ENCODE peak calls at places on chromosomes 11 and 22, in eight cellular contexts. Y is CD8-positive, alpha-beta memory T cell; W is tibial nerve; S is heart left ventricle; V is left ventricle myocardium inferior; F is BE2C; M is RWPE2; L is CD4-positive, CD25-positive, alpha-beta regulatory T cell. C is an unnamed sample. For H3K4me1 and H3K27me3, the result is how much of the 10 kb centered on the place peaks cover.

GRCh38 chr11:74966651-74967050 is 17.6 kb downstream of the SPCS2 start:
- DNase-seq in Y (no peak), W (no peak), S (no peak), V (no peak), F (no peak), M (no peak), L (no peak), C (no peak)

GRCh38 chr11:35675901-35676610 is 13.5 kb downstream of the TRIM44 start:
- DNase-seq in Y (no peak), W (no peak), S (no peak), V (no peak), F (no peak), M (no peak), L (no peak), C (no peak)

GRCh38 chr11:76462317-76462716 is 17.5 kb downstream of the EMSY start:
- DNase-seq in Y (no peak), W (no peak), S (no peak), V (no peak), F (no peak), M (no peak), L (no peak), C (no peak)

GRCh38 chr11:118318112-118319030 is 13.8 kb downstream of the CD3E start:
- DNase-seq in Y (no peak), W (no peak), S (no peak), V (no peak), F (no peak), M (no peak), L (no peak), C (no peak)

GRCh38 chr11:13168281-13168680 is 109.3 kb upstream of the BMAL1 start:
- DNase-seq in Y (no peak), W (no peak), S (no peak), V (no peak), F (no peak), M (peak), L (no peak), C (no peak)

GRCh38 chr11:2731285-2732125 is 31.7 kb upstream of the KCNQ1OT1 start:
- DNase-seq in Y (no peak), W (no peak), S (no peak), V (no peak), F (no peak), M (no peak), L (no peak), C (no peak)

GRCh38 chr22:27668828-27669797 is 132.4 kb downstream of the MN1 start:
- DNase-seq in Y (no peak), W (no peak), S (peak), V (peak), F (peak), M (peak), L (no peak), C (peak)

GRCh38 chr11:112004389-112004788 is 20.8 kb upstream of the DLAT start:
- DNase-seq in Y (no peak), W (no peak), S (no peak), V (no peak), F (peak), M (no peak), L (no peak), C (no peak)

GRCh38 chr11:72598901-72599300 is 75.3 kb downstream of the PDE2A start:
- DNase-seq in Y (no peak), W (no peak), S (peak), V (peak), F (peak), M (no peak), L (no peak), C (no peak)

GRCh38 chr11:132943737-132944556 is 588.4 kb downstream of the OPCML start:
- DNase-seq in Y (no peak), W (no peak), S (no peak), V (no peak), F (no peak), M (no peak), L (no peak), C (no peak)

GRCh38 chr11:79266391-79266790 is 174.4 kb downstream of the TENM4 start:
- DNase-seq in Y (no peak), W (no peak), S (no peak), V (no peak), F (no peak), M (no peak), L (no peak), C (no peak)

GRCh38 chr11:126162286-126163030 is 49.0 kb downstream of the RPUSD4 start:
- DNase-seq in Y (no peak), W (no peak), S (no peak), V (no peak), F (no peak), M (no peak), L (no peak), C (no peak)

GRCh38 chr11:36073411-36074203 is 129.7 kb downstream of the LDLRAD3 start:
- DNase-seq in Y (no peak), W (no peak), S (peak), V (peak), F (peak), M (no peak), L (no peak), C (peak)

GRCh38 chr22:24315367-24315781 is 44.7 kb downstream of the SPECC1L start:
- DNase-seq in Y (no peak), W (no peak), S (no peak), V (no peak), F (no peak), M (no peak), L (no peak), C (no peak)

GRCh38 chr22:32700186-32700882 is 101.2 kb upstream of the TIMP3 start:
- DNase-seq in Y (no peak), W (no peak), S (peak), V (no peak), F (no peak), M (no peak), L (no peak), C (peak)

GRCh38 chr11:118856314-118856713 is 27.4 kb upstream of the CXCR5 start:
- DNase-seq in Y (no peak), W (no peak), S (no peak), V (no peak), F (no peak), M (no peak), L (no peak), C (no peak)

GRCh38 chr11:131688056-131688693 is 317.8 kb downstream of the NTM start:
- DNase-seq in Y (no peak), W (peak), S (peak), V (peak), F (peak), M (no peak), L (no peak), C (no peak)

GRCh38 chr11:6406370-6406769 is 12.5 kb downstream of the APBB1 start:
- DNase-seq in Y (no peak), W (no peak), S (no peak), V (no peak), F (no peak), M (no peak), L (no peak), C (no peak)

GRCh38 chr11:119774180-119774763 is 45.3 kb upstream of the NECTIN1 start:
- DNase-seq in Y (no peak), W (no peak), S (no peak), V (no peak), F (no peak), M (no peak), L (no peak), C (no peak)

GRCh38 chr22:26323013-26323412 is 106.0 kb upstream of the ASPHD2 start:
- DNase-seq in Y (no peak), W (no peak), S (no peak), V (no peak), F (no peak), M (no peak), L (no peak), C (no peak)

GRCh38 chr11:119106564-119107537 is at the start of gene C2CD2L:
- DNase-seq in Y (peak), W (peak), S (peak), V (peak), F (peak), M (peak), L (peak), C (peak)

GRCh38 chr11:62931501-62932278 is 10.5 kb upstream of the CHRM1 start:
- DNase-seq in Y (no peak), W (no peak), S (no peak), V (no peak), F (no peak), M (no peak), L (no peak), C (no peak)

GRCh38 chr11:36774603-36775002 is 176.6 kb upstream of the RAG2 start:
- DNase-seq in Y (no peak), W (no peak), S (no peak), V (no peak), F (no peak), M (no peak), L (no peak), C (no peak)

GRCh38 chr22:17774206-17774927 is at the start of gene BID:
- DNase-seq in Y (peak), W (no peak), S (peak), V (peak), F (peak), M (no peak), L (peak), C (no peak)

GRCh38 chr11:85756401-85757200 is 54.3 kb downstream of the SYTL2 start:
- DNase-seq in Y (peak), W (no peak), S (no peak), V (no peak), F (no peak), M (no peak), L (no peak), C (no peak)

GRCh38 chr22:34105461-34106062 is 185.3 kb upstream of the LARGE1 start:
- DNase-seq in Y (no peak), W (peak), S (peak), V (peak), F (peak), M (no peak), L (no peak), C (no peak)

GRCh38 chr11:31110825-31111224 is 258.7 kb downstream of the DCDC1 start:
- DNase-seq in Y (no peak), W (no peak), S (no peak), V (no peak), F (no peak), M (no peak), L (no peak), C (no peak)

GRCh38 chr11:65493367-65494176 is 5.3 kb upstream of the MALAT1 start:
- DNase-seq in Y (no peak), W (peak), S (peak), V (peak), F (no peak), M (peak), L (no peak), C (peak)

GRCh38 chr11:84430661-84431060 is 1144.5 kb upstream of the CCDC90B start:
- DNase-seq in Y (no peak), W (no peak), S (no peak), V (no peak), F (peak), M (no peak), L (no peak), C (peak)

GRCh38 chr11:79259800-79260199 is 181.0 kb downstream of the TENM4 start:
- DNase-seq in Y (no peak), W (no peak), S (no peak), V (no peak), F (no peak), M (no peak), L (no peak), C (no peak)

GRCh38 chr11:115820026-115820425 is 315.8 kb upstream of the CADM1 start:
- DNase-seq in Y (no peak), W (no peak), S (no peak), V (no peak), F (no peak), M (no peak), L (no peak), C (no peak)

GRCh38 chr22:23751441-23751996 is 607 bp upstream of the ZNF70 start:
- DNase-seq in Y (no peak), W (no peak), S (no peak), V (no peak), F (peak), M (no peak), L (no peak), C (peak)

GRCh38 chr22:22119003-22119402 is 125.6 kb upstream of the VPREB1 start:
- DNase-seq in Y (no peak), W (no peak), S (no peak), V (no peak), F (no peak), M (no peak), L (no peak), C (no peak)

GRCh38 chr22:17777005-17777716 is 2.9 kb upstream of the BID start:
- DNase-seq in Y (peak), W (no peak), S (peak), V (no peak), F (no peak), M (no peak), L (peak), C (no peak)

GRCh38 chr11:132631956-132632355 is 900.3 kb downstream of the OPCML start:
- DNase-seq in Y (no peak), W (no peak), S (no peak), V (no peak), F (no peak), M (no peak), L (no peak), C (no peak)

GRCh38 chr22:47929073-47929472 is 1166.6 kb downstream of the TBC1D22A start:
- DNase-seq in Y (no peak), W (no peak), S (no peak), V (no peak), F (no peak), M (no peak), L (no peak), C (no peak)

GRCh38 chr11:111829185-111829968 is 42.0 kb downstream of the ALG9 start:
- DNase-seq in Y (no peak), W (no peak), S (no peak), V (no peak), F (no peak), M (no peak), L (no peak), C (no peak)

GRCh38 chr11:69947059-69947771 is 128.0 kb upstream of the FGF3 start:
- DNase-seq in Y (no peak), W (no peak), S (no peak), V (no peak), F (no peak), M (no peak), L (no peak), C (no peak)

GRCh38 chr11:12215192-12215591 is 104.8 kb downstream of the MICAL2 start:
- DNase-seq in Y (no peak), W (no peak), S (no peak), V (no peak), F (no peak), M (no peak), L (no peak), C (no peak)

DNA sequence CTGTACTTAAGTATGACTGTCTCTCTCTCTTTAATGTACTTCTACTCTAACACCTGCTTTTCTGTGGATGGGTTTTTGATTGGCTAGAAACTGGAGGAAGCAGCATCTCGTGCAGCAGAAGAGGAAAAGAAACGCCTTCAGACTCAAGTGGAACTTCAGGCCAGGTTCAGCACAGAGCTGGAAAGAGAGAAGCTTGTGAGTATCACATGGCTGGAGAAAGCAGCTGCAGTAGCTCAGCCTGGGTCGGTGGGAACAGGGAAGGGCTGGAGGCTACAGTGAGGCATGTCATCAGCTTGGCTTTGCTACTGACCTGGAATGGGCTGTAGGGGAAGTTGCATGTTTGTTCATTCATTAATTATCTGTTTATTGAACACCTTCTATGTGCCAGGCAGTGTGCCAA is 74.2 kb downstream of the SWAP70 start:
- DNase-seq in Y (no peak), W (no peak), S (no peak), V (no peak), F (no peak), M (no peak), L (no peak), C (no peak)
- H3K4me1 ChIP-seq in Y (under half), W (under half), S (under half), V (under half), F (under half), M (under half), L (under half), C (under half)

GRCh38 chr22:19719488-19720021 is 3.8 kb upstream of the GP1BB start:
- DNase-seq in Y (no peak), W (no peak), S (no peak), V (no peak), F (no peak), M (no peak), L (no peak), C (no peak)

GRCh38 chr22:19720999-19721485 is 2.3 kb upstream of the GP1BB start:
- DNase-seq in Y (no peak), W (no peak), S (no peak), V (no peak), F (no peak), M (no peak), L (no peak), C (no peak)

GRCh38 chr22:19719055-19719482 is 4.3 kb upstream of the GP1BB start:
- DNase-seq in Y (no peak), W (no peak), S (peak), V (peak), F (no peak), M (no peak), L (no peak), C (no peak)

GRCh38 chr22:19721486-19722172 is 1.7 kb upstream of the GP1BB start:
- DNase-seq in Y (no peak), W (no peak), S (no peak), V (no peak), F (no peak), M (no peak), L (no peak), C (no peak)

GRCh38 chr22:19720150-19720827 is 3.0 kb upstream of the GP1BB start:
- DNase-seq in Y (no peak), W (no peak), S (no peak), V (no peak), F (no peak), M (no peak), L (no peak), C (no peak)
- H3K27me3 ChIP-seq in Y (under half), W (under half), S (under half), V (half or more), F (under half), M (under half), L (under half), C (under half)

GRCh38 chr11:1238767-1239595 is 16.1 kb downstream of the MUC5B start:
- DNase-seq in Y (no peak), W (no peak), S (no peak), V (no peak), F (no peak), M (no peak), L (no peak), C (no peak)
- H3K4me1 ChIP-seq in Y (under half), W (under half), S (under half), V (under half), F (under half), M (under half), L (under half), C (under half)

DNA sequence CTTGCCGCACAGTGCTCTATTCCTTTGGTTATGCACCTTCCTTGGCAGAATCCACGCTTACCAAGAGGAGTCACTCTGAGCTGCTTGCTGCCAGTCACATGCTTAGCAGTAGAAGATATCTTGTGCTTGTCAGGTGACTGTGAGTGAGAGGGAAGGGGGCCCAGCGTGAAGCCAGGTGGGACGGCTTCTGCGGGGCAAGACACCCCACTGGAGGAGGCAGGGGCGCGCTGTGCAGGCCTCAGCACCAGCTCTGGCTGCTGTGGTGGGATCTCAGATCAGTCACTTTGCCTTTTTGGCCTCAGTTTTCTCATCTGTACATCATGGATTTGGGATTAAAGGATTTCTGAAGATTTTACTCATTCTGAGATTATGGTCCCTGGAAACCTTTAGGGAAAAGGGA is 63.9 kb upstream of the B3GAT1 start:
- DNase-seq in Y (no peak), W (no peak), S (no peak), V (no peak), F (no peak), M (no peak), L (no peak), C (no peak)
- H3K27me3 ChIP-seq in Y (under half), W (under half), S (half or more), V (half or more), F (under half), M (under half), L (under half), C (under half)

DNA sequence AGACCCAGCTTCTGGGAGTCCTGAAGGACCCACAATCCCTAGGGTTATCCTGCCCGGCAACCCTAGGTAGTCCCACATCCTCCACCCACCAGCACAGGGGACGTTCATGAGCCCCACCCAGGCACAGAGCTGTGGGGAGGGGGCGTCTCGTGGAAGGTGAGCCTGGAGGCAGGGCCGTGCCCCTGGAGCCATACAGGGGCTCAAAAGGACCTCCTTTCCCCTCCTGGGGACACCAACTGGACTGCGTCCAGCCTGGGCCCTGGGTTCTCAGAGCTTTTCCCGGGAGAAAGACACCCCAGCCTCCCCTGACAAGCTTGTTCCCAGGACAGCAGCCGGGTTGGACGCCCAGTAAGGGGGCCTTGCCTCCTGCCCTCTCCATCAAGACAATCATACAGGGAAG is 78.4 kb downstream of the BRD1 start:
- DNase-seq in Y (no peak), W (no peak), S (no peak), V (no peak), F (no peak), M (no peak), L (no peak), C (no peak)
- H3K4me1 ChIP-seq in Y (under half), W (under half), S (under half), V (under half), F (under half), M (under half), L (under half), C (under half)

DNA sequence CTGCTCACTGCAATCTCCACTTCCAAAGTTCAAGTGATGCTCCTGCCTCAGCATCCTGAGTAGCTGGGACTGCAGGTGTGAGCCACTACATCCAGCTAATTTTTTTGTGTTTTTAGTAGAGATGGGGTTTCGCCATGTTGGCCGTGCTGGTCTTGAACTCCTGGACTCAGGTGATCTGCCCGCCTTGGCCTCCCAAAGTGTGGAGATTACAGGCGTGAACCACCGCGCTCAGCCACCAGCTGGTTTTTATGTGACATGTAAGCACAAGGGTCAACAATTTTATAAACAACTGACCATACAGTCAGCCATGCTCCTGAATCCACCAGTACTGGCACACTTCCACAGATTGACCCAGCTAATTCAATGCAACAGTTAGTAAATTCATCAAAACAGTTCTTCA is 526.3 kb upstream of the LRRC4C start:
- DNase-seq in Y (no peak), W (no peak), S (no peak), V (no peak), F (no peak), M (no peak), L (no peak), C (no peak)
- H3K27me3 ChIP-seq in Y (under half), W (under half), S (under half), V (under half), F (under half), M (under half), L (under half), C (under half)

DNA sequence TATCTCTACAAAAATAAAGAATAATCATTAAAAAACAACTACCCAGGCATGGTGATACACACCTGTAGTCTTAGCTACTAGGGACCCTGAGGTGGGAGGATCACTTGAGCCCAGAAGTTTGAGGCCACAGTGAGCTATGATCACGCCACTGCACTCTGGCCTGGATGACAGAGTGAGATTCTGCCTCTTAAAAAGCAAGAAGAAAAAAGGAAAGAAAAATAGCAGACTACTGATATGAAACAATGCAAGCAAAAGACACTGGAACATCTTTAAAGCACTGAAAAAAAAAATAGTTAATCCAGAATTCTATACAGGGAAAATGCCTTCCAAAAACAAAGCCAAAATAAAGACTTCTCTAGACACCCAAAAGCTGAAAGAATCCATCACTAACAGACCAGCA is 5.9 kb downstream of the VPS37C start:
- DNase-seq in Y (no peak), W (no peak), S (no peak), V (no peak), F (no peak), M (no peak), L (no peak), C (no peak)
- H3K4me1 ChIP-seq in Y (under half), W (under half), S (under half), V (half or more), F (under half), M (under half), L (under half), C (half or more)

GRCh38 chr11:17443000-17443399 is 33.6 kb downstream of the ABCC8 start:
- DNase-seq in Y (no peak), W (no peak), S (no peak), V (no peak), F (no peak), M (no peak), L (no peak), C (no peak)
- H3K27me3 ChIP-seq in Y (under half), W (under half), S (under half), V (under half), F (under half), M (under half), L (under half), C (under half)